ENCODE peak calls at places on chromosome 15, in nine cellular contexts. C is gastrocnemius medialis; A is heart left ventricle; P is CD8-positive, alpha-beta T cell; B is AG10803; Y is GM23248; K is Peyer's patch; G is psoas muscle; W is tibial nerve. T is an unnamed sample.

GRCh38 chr15:101482526-101483371 is 6.8 kb downstream of the PCSK6 start:
- DNase-seq in C (peak; percentile 74), A (no peak), P (no peak), B (no peak), Y (peak; percentile 46), K (no peak), G (peak; percentile 81), W (no peak), T (no peak)

GRCh38 chr15:71362987-71363968 is 248.0 kb downstream of the THSD4 start:
- DNase-seq in C (no peak), A (no peak), P (no peak), B (no peak), Y (no peak), K (no peak), G (no peak), W (no peak), T (no peak)

GRCh38 chr15:63539517-63539916 is 35.1 kb downstream of the USP3 start:
- DNase-seq in C (no peak), A (peak; percentile 37), P (no peak), B (no peak), Y (no peak), K (no peak), G (no peak), W (no peak), T (no peak)

GRCh38 chr15:59443341-59444081 is 5.5 kb downstream of the FAM81A start:
- DNase-seq in C (no peak), A (no peak), P (no peak), B (no peak), Y (no peak), K (no peak), G (no peak), W (no peak), T (no peak)

GRCh38 chr15:101613130-101614000 is 38.8 kb downstream of the TM2D3 start:
- DNase-seq in C (peak; percentile 91), A (peak; percentile 95), P (no peak), B (no peak), Y (peak; percentile 15), K (peak; percentile 88), G (peak; percentile 96), W (peak; percentile 27), T (peak; percentile 68)

GRCh38 chr15:34182942-34183341 is 27.0 kb downstream of the KATNBL1 start:
- DNase-seq in C (no peak), A (no peak), P (no peak), B (no peak), Y (no peak), K (no peak), G (no peak), W (no peak), T (no peak)

GRCh38 chr15:77187751-77188464 is 117.0 kb upstream of the TSPAN3 start:
- DNase-seq in C (peak; percentile 22), A (peak; percentile 56), P (no peak), B (peak; percentile 36), Y (peak; percentile 78), K (no peak), G (no peak), W (peak; percentile 20), T (peak; percentile 57)

GRCh38 chr15:51841401-51842040 is 12.1 kb downstream of the TMOD3 start:
- DNase-seq in C (no peak), A (no peak), P (no peak), B (no peak), Y (no peak), K (no peak), G (no peak), W (no peak), T (no peak)

GRCh38 chr15:73972984-73973682 is 19.0 kb downstream of the STOML1 start:
- DNase-seq in C (peak; percentile 76), A (peak; percentile 83), P (peak; percentile 75), B (peak; percentile 76), Y (peak; percentile 91), K (peak; percentile 85), G (peak; percentile 90), W (peak; percentile 79), T (peak; percentile 88)

GRCh38 chr15:57562220-57562769 is 29.4 kb upstream of the MYZAP start:
- DNase-seq in C (no peak), A (peak; percentile 92), P (no peak), B (no peak), Y (no peak), K (no peak), G (no peak), W (no peak), T (peak; percentile 41)

GRCh38 chr15:55267401-55268053 is 22.1 kb downstream of the RAB27A start:
- DNase-seq in C (peak; percentile 30), A (peak; percentile 50), P (peak; percentile 78), B (peak; percentile 15), Y (no peak), K (no peak), G (peak; percentile 61), W (no peak), T (no peak)

GRCh38 chr15:85330941-85331588 is 49.3 kb upstream of the AKAP13 start:
- DNase-seq in C (peak; percentile 93), A (peak; percentile 96), P (peak; percentile 71), B (peak; percentile 92), Y (peak; percentile 95), K (peak; percentile 90), G (peak; percentile 93), W (peak; percentile 85), T (peak; percentile 93)

DNA sequence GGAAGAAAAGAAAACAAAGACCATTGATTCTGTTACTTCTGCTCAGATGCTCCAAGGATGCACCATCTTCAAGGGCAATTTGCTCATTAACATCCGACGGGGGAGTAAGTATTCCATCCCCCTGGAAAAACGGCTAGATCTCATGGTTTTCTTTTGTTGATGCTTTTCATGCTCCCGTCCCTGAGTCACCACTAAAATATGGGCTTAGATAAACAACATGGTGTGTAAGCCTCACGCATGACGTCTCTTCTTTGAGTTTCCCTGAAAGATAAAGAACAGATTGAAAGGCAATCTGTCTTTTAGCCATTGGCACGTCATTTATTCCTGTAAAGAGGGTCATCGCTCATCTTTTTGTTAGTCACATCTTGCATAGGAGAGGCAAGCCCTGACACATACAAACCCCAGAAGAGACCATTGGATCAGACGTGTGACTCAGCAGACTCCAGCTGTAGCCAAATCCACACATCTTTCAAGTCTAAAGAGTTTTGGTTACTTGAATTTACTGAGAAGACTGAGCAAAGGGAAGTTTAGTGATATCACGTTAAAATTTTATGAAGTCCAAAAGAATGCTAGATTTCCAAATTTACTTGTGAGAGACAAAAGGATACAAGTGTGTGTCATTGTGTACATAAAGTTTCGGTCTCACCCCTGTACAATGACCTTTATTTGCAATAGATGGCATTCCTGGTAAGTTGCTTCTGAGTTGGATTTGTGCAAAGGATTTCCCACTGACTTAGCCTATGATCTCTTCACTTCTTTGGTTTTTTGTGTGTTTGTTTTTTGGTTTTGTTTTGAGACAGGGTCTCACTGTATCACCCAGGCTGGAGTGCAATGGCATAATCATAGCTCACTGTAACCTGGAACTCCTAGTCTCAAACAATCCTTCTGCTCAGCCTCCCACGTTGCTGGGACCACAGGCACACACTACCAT is 110.5 kb downstream of the PGPEP1L start:
- DNase-seq in C (no peak), A (peak; percentile 52), P (no peak), B (peak; percentile 99), Y (peak; percentile 98), K (no peak), G (no peak), W (no peak), T (no peak)
- H3K4me3 ChIP-seq in C (no peak overlapping the region), A (no peak overlapping the region), P (no peak overlapping the region), B (peak overlapping the region; percentile 35), Y (peak overlapping the region; percentile 45), K (no peak overlapping the region), G (no peak overlapping the region), W (no peak overlapping the region), T (no peak overlapping the region)

DNA sequence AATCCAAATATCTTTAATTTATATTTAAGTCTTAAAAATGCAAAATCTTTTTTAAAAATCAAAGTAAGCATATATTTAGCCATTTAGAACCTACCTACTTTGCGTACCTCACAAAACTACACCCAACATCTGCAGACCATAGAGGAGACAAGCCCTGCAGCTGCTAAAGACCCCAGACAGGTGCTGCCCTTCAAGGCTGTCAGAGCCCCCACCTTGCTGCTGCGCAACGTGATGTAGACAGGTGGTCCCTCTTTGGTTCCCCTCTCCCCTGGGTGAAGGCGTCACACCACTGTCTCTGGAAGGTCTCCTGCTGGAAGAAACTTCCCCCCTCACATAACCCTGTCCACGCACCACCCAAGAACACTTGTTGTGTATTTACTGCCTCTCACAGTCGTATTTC is 204.5 kb downstream of the ARRDC4 start:
- DNase-seq in C (no peak), A (no peak), P (no peak), B (no peak), Y (no peak), K (no peak), G (no peak), W (no peak), T (no peak)
- H3K4me3 ChIP-seq in C (no peak overlapping the region), A (no peak overlapping the region), P (no peak overlapping the region), B (no peak overlapping the region), Y (no peak overlapping the region), K (no peak overlapping the region), G (no peak overlapping the region), W (no peak overlapping the region), T (no peak overlapping the region)

DNA sequence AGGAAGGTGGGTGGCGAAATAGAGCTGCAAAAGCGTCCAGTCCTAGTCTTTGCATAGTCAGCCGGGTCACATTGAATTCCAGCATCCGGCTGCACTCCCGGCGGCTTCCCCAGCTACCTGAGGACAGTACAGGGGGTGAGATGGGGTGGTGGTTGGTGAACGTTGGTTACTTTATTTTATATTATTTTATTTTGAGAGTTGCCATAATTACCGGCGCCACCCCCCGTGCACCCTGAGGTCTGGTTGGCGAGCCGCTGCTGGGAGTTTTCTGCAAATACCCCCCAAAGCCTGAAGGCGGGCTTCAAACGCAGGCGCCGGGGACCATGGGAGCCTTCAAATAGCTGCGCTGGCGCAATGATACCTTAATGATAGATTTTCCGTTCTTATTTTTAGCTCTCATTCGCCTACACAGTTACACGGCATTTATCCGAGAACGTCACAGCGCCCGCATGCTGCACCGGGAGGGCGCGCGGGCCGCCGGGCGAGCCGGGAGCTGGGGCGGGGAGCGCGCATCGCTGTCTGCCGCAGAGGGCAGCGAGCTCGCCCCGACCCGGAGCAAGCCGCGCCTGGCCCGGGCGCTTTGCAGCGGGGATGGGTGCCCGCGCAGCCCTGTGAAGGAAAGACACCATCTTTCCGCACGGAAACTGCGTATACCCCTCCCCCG is 756 bp upstream of the RASGRF1 start:
- DNase-seq in C (no peak), A (no peak), P (no peak), B (no peak), Y (peak; percentile 43), K (no peak), G (no peak), W (no peak), T (no peak)
- H3K4me3 ChIP-seq in C (no peak overlapping the region), A (peak overlapping the region; percentile 20), P (no peak overlapping the region), B (no peak overlapping the region), Y (no peak overlapping the region), K (peak overlapping the region; percentile 3), G (peak overlapping the region; percentile 49), W (peak overlapping the region; percentile 6), T (no peak overlapping the region)

DNA sequence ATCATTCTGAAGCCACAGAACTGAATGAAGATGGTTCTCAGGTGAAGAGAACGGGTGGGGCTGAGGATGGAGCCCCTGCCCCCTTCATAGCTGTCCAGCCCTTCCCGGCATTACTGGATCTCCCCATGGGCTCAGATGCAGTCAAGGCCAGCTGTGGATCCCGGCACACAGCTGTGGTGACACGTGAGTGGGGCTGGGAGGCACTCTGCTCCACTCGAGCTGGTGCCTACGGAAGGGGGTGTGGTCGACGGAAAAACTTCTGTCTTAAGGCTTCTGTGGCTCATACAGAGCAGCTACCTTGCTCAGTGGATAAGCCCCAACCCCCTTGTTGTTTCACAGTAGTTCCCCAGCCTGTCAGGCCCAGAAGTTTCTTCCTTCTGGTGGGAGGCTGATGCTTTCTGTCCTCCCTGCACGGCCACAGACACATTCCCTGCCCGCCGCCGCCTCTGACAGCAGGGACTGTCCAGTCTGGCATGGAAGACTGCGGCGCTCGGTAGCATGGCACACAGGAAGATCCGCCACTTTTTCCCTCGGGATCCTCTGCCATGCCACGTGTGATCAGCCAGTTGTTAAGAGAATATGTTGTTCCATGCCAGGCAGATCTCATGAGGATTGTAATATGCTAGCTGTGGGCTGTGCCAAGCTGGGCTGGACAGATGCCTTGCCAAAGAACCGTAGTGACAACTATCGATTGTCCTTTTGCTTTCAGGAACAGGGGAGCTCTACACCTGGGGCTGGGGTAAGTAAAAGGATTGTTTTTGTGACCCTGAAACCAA is 5.8 kb downstream of the RCCD1 start:
- DNase-seq in C (no peak), A (no peak), P (no peak), B (peak; percentile 15), Y (peak; percentile 7), K (no peak), G (no peak), W (no peak), T (no peak)
- H3K4me3 ChIP-seq in C (no peak overlapping the region), A (no peak overlapping the region), P (no peak overlapping the region), B (no peak overlapping the region), Y (no peak overlapping the region), K (no peak overlapping the region), G (no peak overlapping the region), W (no peak overlapping the region), T (no peak overlapping the region)

T was measured in uterus.